ENCODE peak calls at places on chromosome 1, in five cellular contexts. O is stimulated activated CD4-positive, alpha-beta T cell treated with anti-CD3 and anti-CD28 coated beads, Interleukin-15, amount 100 ng/mL, for 1 hour; X is stimulated activated CD8-positive, alpha-beta memory T cell treated with anti-CD3 and anti-CD28 coated beads, Interleukin-2, amount 100 ng/mL, for 1 hour; M is kidney tubule cell; T is heart right ventricle. E is an unnamed sample.

GRCh38 chr1:232428036-232428600 is 201.8 kb downstream of the SIPA1L2 start:
- DNase-seq in T (no peak), M (no peak), X (no peak), O (no peak), E (no peak)

GRCh38 chr1:65165269-65166002 is 17.4 kb downstream of the AK4 start:
- DNase-seq in T (peak; percentile 21), M (peak; percentile 42), O (no peak), X (no peak), E (peak; percentile 35)

GRCh38 chr1:1669468-1670440 is 10.9 kb upstream of the CDK11B start:
- DNase-seq in T (no peak), O (no peak), M (no peak), X (no peak), E (no peak)

GRCh38 chr1:210185063-210185462 is 47.5 kb upstream of the SERTAD4 start:
- DNase-seq in X (no peak), M (no peak), T (no peak), O (no peak), E (no peak)

GRCh38 chr1:161068306-161069200 is 1.1 kb downstream of the ARHGAP30 start:
- DNase-seq in M (no peak), O (peak; percentile 49), X (peak; percentile 67), T (peak; percentile 62), E (peak; percentile 72)

GRCh38 chr1:41322835-41323234 is 38.4 kb upstream of the FOXO6 start:
- DNase-seq in X (peak; percentile 9), M (peak; percentile 35), O (no peak), T (peak; percentile 38), E (no peak)

GRCh38 chr1:182430263-182431068 is 19.5 kb upstream of the RGSL1 start:
- DNase-seq in T (no peak), M (no peak), X (no peak), O (no peak), E (no peak)

GRCh38 chr1:84434081-84434755 is 35.9 kb downstream of the DNASE2B start:
- DNase-seq in O (no peak), M (peak; percentile 71), X (no peak), T (no peak), E (no peak)

GRCh38 chr1:91596474-91596873 is 95.8 kb downstream of the CDC7 start:
- DNase-seq in T (no peak), X (no peak), M (no peak), O (no peak), E (no peak)

GRCh38 chr1:43199093-43199726 is 27.1 kb downstream of the CFAP57 start:
- DNase-seq in O (no peak), T (no peak), M (peak; percentile 44), X (no peak), E (no peak)

GRCh38 chr1:169236143-169236542 is 129.7 kb downstream of the ATP1B1 start:
- DNase-seq in O (no peak), M (no peak), T (no peak), X (no peak), E (no peak)

GRCh38 chr1:110495926-110496600 is 22.9 kb downstream of the KCNA10 start:
- DNase-seq in O (peak; percentile 57), M (peak; percentile 77), T (peak; percentile 49), X (peak; percentile 63), E (peak; percentile 83)

GRCh38 chr1:58869638-58870297 is 85.9 kb upstream of the JUN start:
- DNase-seq in O (no peak), T (no peak), M (no peak), X (no peak), E (no peak)

GRCh38 chr1:233253231-233254038 is 42.1 kb downstream of the PCNX2 start:
- DNase-seq in X (no peak), T (no peak), O (no peak), M (peak; percentile 59), E (no peak)

GRCh38 chr1:30174499-30174898 is 548.9 kb downstream of the MATN1 start:
- DNase-seq in O (no peak), M (no peak), X (no peak), T (no peak), E (no peak)

GRCh38 chr1:115067460-115067859 is 21.8 kb downstream of the TSPAN2 start:
- DNase-seq in X (no peak), T (no peak), O (no peak), M (no peak), E (no peak)

GRCh38 chr1:183580281-183580682 is 10.0 kb downstream of the NCF2 start:
- DNase-seq in X (no peak), M (peak; percentile 72), T (no peak), O (no peak), E (no peak)

GRCh38 chr1:6349254-6349943 is 44.2 kb downstream of the ACOT7 start:
- DNase-seq in O (no peak), T (no peak), M (no peak), X (no peak), E (no peak)

GRCh38 chr1:69523032-69523431 is 44.7 kb upstream of the LRRC7 start:
- DNase-seq in O (no peak), X (no peak), M (peak; percentile 70), T (no peak), E (no peak)

GRCh38 chr1:193799948-193800690 is 613.7 kb upstream of the B3GALT2 start:
- DNase-seq in M (no peak), O (no peak), X (no peak), T (no peak), E (no peak)

GRCh38 chr1:228219962-228220780 is 12.3 kb downstream of the OBSCN start:
- DNase-seq in X (no peak), T (no peak), M (no peak), O (no peak), E (no peak)

GRCh38 chr1:201108614-201109013 is 3.6 kb downstream of the CACNA1S start:
- DNase-seq in M (no peak), O (no peak), T (no peak), X (no peak), E (no peak)

GRCh38 chr1:63593303-63593886 is at the start of gene PGM1:
- DNase-seq in M (peak; percentile 90), T (peak; percentile 75), O (peak; percentile 67), X (peak; percentile 59), E (peak; percentile 81)

GRCh38 chr1:203028067-203028783 is 1.9 kb downstream of the PPFIA4 start:
- DNase-seq in M (no peak), X (no peak), T (no peak), O (no peak), E (no peak)

GRCh38 chr1:208024406-208024805 is 113.5 kb upstream of the CD34 start:
- DNase-seq in T (no peak), M (no peak), X (no peak), O (no peak), E (no peak)

GRCh38 chr1:231161711-231162299 is at the start of gene TRIM67:
- DNase-seq in M (peak; percentile 46), O (no peak), X (no peak), T (peak; percentile 23), E (no peak)

GRCh38 chr1:46521417-46521816 is 30.0 kb downstream of the KNCN start:
- DNase-seq in X (no peak), M (no peak), O (no peak), T (no peak), E (no peak)

GRCh38 chr1:85300140-85300539 is 23.7 kb upstream of the BCL10 start:
- DNase-seq in O (no peak), T (no peak), X (no peak), M (no peak), E (no peak)

GRCh38 chr1:183838221-183838620 is 33.3 kb downstream of the RGL1 start:
- DNase-seq in O (no peak), T (no peak), X (no peak), M (no peak), E (no peak)

GRCh38 chr1:53781654-53782053 is 42.7 kb upstream of the GLIS1 start:
- DNase-seq in O (no peak), M (no peak), X (no peak), T (no peak), E (no peak)